ENCODE peak calls at places on chromosomes 5 and 9, in seven cellular contexts. M is hypothalamus; N is thyroid gland; C is activated T-helper 1 cell treated with anti-CD3 and anti-CD28 coated beads, Interleukin-2, amount 50 U/mL, for 16 hours; D is iris pigment epithelial cell; L is iPS-NIHi11; X is activated CD8-positive, alpha-beta memory T cell treated with anti-CD3 and anti-CD28 coated beads for 24 hours. U is an unnamed sample.

GRCh38 chr9:99126312-99126711 is 21.4 kb downstream of the TGFBR1 start:
- DNase-seq in M (no peak), N (no peak), C (no peak), D (peak), L (no peak), X (no peak), U (no peak)

GRCh38 chr5:94969174-94969573 is 315.7 kb downstream of the MCTP1 start:
- DNase-seq in M (no peak), N (no peak), C (no peak), D (peak), L (no peak), X (no peak), U (no peak)

GRCh38 chr5:34620185-34620584 is 35.9 kb upstream of the RAI14 start:
- DNase-seq in M (no peak), N (no peak), C (no peak), D (no peak), L (no peak), X (no peak), U (no peak)

GRCh38 chr9:108672475-108673065 is 183.2 kb downstream of the ACTL7B start:
- DNase-seq in M (no peak), N (no peak), C (no peak), D (no peak), L (no peak), X (no peak), U (no peak)

GRCh38 chr5:11602298-11602697 is 301.9 kb downstream of the CTNND2 start:
- DNase-seq in M (no peak), N (no peak), C (no peak), D (no peak), L (no peak), X (no peak), U (no peak)

GRCh38 chr5:117161718-117162386 is 587.2 kb upstream of the SEMA6A start:
- DNase-seq in M (no peak), N (no peak), C (no peak), D (no peak), L (no peak), X (no peak), U (no peak)

GRCh38 chr9:115378758-115379157 is 260.8 kb upstream of the TNC start:
- DNase-seq in M (no peak), N (no peak), C (no peak), D (no peak), L (no peak), X (no peak), U (no peak)

GRCh38 chr9:89956331-89956730 is 351.5 kb downstream of the GADD45G start:
- DNase-seq in M (no peak), N (no peak), C (no peak), D (no peak), L (no peak), X (no peak), U (no peak)

GRCh38 chr9:94188246-94188645 is 70.9 kb upstream of the ZNF169 start:
- DNase-seq in M (no peak), N (no peak), C (no peak), D (no peak), L (no peak), X (no peak), U (no peak)

GRCh38 chr9:30574355-30575151 is 1809.9 kb upstream of the ACO1 start:
- DNase-seq in M (no peak), N (no peak), C (no peak), D (no peak), L (peak), X (no peak), U (no peak)

GRCh38 chr9:94802795-94803194 is 76.3 kb downstream of the AOPEP start:
- DNase-seq in M (no peak), N (no peak), C (no peak), D (peak), L (no peak), X (peak), U (no peak)

GRCh38 chr9:133917407-133917806 is 74.7 kb downstream of the VAV2 start:
- DNase-seq in M (no peak), N (no peak), C (no peak), D (no peak), L (no peak), X (no peak), U (no peak)

GRCh38 chr5:38330207-38330606 is 71.8 kb downstream of the EGFLAM start:
- DNase-seq in M (no peak), N (no peak), C (no peak), D (peak), L (no peak), X (no peak), U (no peak)

GRCh38 chr9:77291714-77292113 is 114.4 kb downstream of the VPS13A start:
- DNase-seq in M (no peak), N (no peak), C (no peak), D (peak), L (peak), X (no peak), U (peak)

GRCh38 chr5:71483355-71483754 is 27.9 kb downstream of the BDP1 start:
- DNase-seq in M (no peak), N (no peak), C (no peak), D (peak), L (no peak), X (no peak), U (no peak)

GRCh38 chr9:75039006-75039405 is 10.9 kb upstream of the CARNMT1 start:
- DNase-seq in M (no peak), N (no peak), C (no peak), D (peak), L (no peak), X (no peak), U (peak)

GRCh38 chr9:94086468-94086867 is 2.2 kb downstream of the PTPDC1 start:
- DNase-seq in M (no peak), N (no peak), C (no peak), D (peak), L (no peak), X (no peak), U (no peak)

GRCh38 chr5:136080113-136080482 is 51.3 kb downstream of the TGFBI start:
- DNase-seq in M (no peak), N (no peak), C (no peak), D (no peak), L (no peak), X (no peak), U (no peak)

GRCh38 chr5:98474802-98475201 is 298.7 kb upstream of the RGMB start:
- DNase-seq in M (no peak), N (no peak), C (no peak), D (peak), L (no peak), X (no peak), U (no peak)

GRCh38 chr5:37683072-37683471 is 156.8 kb downstream of the GDNF start:
- DNase-seq in M (no peak), N (no peak), C (no peak), D (no peak), L (no peak), X (no peak), U (no peak)

GRCh38 chr9:121271368-121272351 is 3.7 kb downstream of the GSN start:
- DNase-seq in M (no peak), N (no peak), C (no peak), D (peak), L (no peak), X (no peak), U (no peak)

GRCh38 chr9:98607152-98607551 is 101.6 kb downstream of the GABBR2 start:
- DNase-seq in M (no peak), N (no peak), C (no peak), D (peak), L (no peak), X (no peak), U (no peak)

GRCh38 chr9:106503759-106504158 is 359.2 kb upstream of the ZNF462 start:
- DNase-seq in M (no peak), N (no peak), C (no peak), D (no peak), L (no peak), X (no peak), U (no peak)

GRCh38 chr5:36059571-36060515 is 6.8 kb downstream of the UGT3A2 start:
- DNase-seq in M (no peak), N (no peak), C (no peak), D (no peak), L (no peak), X (no peak), U (no peak)

GRCh38 chr9:122097679-122098315 is 4.7 kb upstream of the TTLL11 start:
- DNase-seq in M (no peak), N (no peak), C (no peak), D (no peak), L (no peak), X (no peak), U (no peak)

GRCh38 chr9:20782289-20782688 is 98.2 kb downstream of the FOCAD start:
- DNase-seq in M (no peak), N (no peak), C (no peak), D (no peak), L (no peak), X (no peak), U (no peak)

GRCh38 chr5:149729150-149729549 is 960 bp upstream of the PPARGC1B start:
- DNase-seq in M (no peak), N (no peak), C (no peak), D (no peak), L (no peak), X (no peak), U (no peak)

GRCh38 chr5:112669328-112669963 is 68.2 kb upstream of the APC start:
- DNase-seq in M (no peak), N (no peak), C (no peak), D (no peak), L (no peak), X (no peak), U (no peak)

GRCh38 chr9:7879551-7880245 is 80.1 kb upstream of the DMAC1 start:
- DNase-seq in M (no peak), N (peak), C (no peak), D (no peak), L (peak), X (peak), U (no peak)

GRCh38 chr9:133737774-133738038 is 446 bp downstream of the SARDH start:
- DNase-seq in M (no peak), N (no peak), C (no peak), D (no peak), L (no peak), X (no peak), U (no peak)